ENCODE peak calls at places on chromosome 18, in five cellular contexts. S is activated gamma-delta T cell treated with Interleukin-2 at 50 U/mL for 16 hours; C is astrocyte; R is Jurkat, Clone E6-1; H is germinal center. Q is an unnamed sample.

GRCh38 chr18:3015203-3015590 is 2.3 kb upstream of the LPIN2 start:
- DNase-seq in S (no peak), C (peak), R (no peak), H (no peak), Q (no peak)

GRCh38 chr18:70172225-70172624 is 33.3 kb downstream of the RTTN start:
- DNase-seq in S (no peak), C (no peak), R (no peak), H (no peak), Q (no peak)

GRCh38 chr18:73924316-73924715 is 223.3 kb downstream of the FBXO15 start:
- DNase-seq in S (no peak), C (no peak), R (no peak), H (no peak), Q (no peak)

GRCh38 chr18:74791501-74792188 is 194.0 kb downstream of the ZNF407 start:
- DNase-seq in S (no peak), C (no peak), R (no peak), H (no peak), Q (no peak)

GRCh38 chr18:75070625-75071483 is 138.1 kb downstream of the PTGR3 start:
- DNase-seq in S (peak), C (peak), R (peak), H (peak), Q (peak)

GRCh38 chr18:49553003-49553402 is 8.9 kb upstream of the LIPG start:
- DNase-seq in S (no peak), C (no peak), R (no peak), H (no peak), Q (no peak)

GRCh38 chr18:62976227-62976626 is 260.9 kb downstream of the PHLPP1 start:
- DNase-seq in S (no peak), C (no peak), R (no peak), H (no peak), Q (no peak)

GRCh38 chr18:7789853-7790552 is 222.9 kb downstream of the PTPRM start:
- DNase-seq in S (no peak), C (peak), R (no peak), H (no peak), Q (no peak)

GRCh38 chr18:23193727-23194126 is 58.4 kb downstream of the CABLES1 start:
- DNase-seq in S (no peak), C (no peak), R (no peak), H (no peak), Q (no peak)

GRCh38 chr18:49915352-49915751 is 102.0 kb upstream of the ACAA2 start:
- DNase-seq in S (no peak), C (no peak), R (no peak), H (no peak), Q (no peak)

GRCh38 chr18:49728542-49728941 is 84.8 kb downstream of the ACAA2 start:
- DNase-seq in S (no peak), C (no peak), R (peak), H (peak), Q (no peak)

GRCh38 chr18:78913830-78914585 is 65.6 kb upstream of the SALL3 start:
- DNase-seq in S (no peak), C (no peak), R (no peak), H (no peak), Q (no peak)

GRCh38 chr18:5542393-5543035 is 1.3 kb downstream of the EPB41L3 start:
- DNase-seq in S (no peak), C (no peak), R (no peak), H (no peak), Q (no peak)

GRCh38 chr18:34943587-34943986 is 97.6 kb upstream of the MAPRE2 start:
- DNase-seq in S (no peak), C (no peak), R (no peak), H (no peak), Q (no peak)

GRCh38 chr18:24466766-24467165 is 6.3 kb downstream of the HRH4 start:
- DNase-seq in S (no peak), C (no peak), R (no peak), H (no peak), Q (no peak)

GRCh38 chr18:76819411-76820136 is 2.8 kb upstream of the ZNF236 start:
- DNase-seq in S (no peak), C (no peak), R (no peak), H (no peak), Q (no peak)

Q was measured in T-helper 1 cell.